ENCODE peak calls at places on chromosome 14, in six cellular contexts. Q, Y, I, H, B and D are unnamed samples. For H3K4me1, the result is how much of the 10 kb centered on the place peaks cover.

GRCh38 chr14:22560638-22561365 is 28.2 kb downstream of the DAD1 start:
- DNase-seq in I (no peak), Y (no peak), Q (peak), B (no peak), H (no peak), D (no peak)

GRCh38 chr14:102516531-102517411 is 7.2 kb upstream of the ANKRD9 start:
- DNase-seq in Q (peak), B (peak), I (peak), H (no peak), Y (peak), D (no peak)

GRCh38 chr14:104219731-104220224 is 81.4 kb downstream of the KIF26A start:
- DNase-seq in B (no peak), Y (no peak), H (no peak), I (peak), Q (no peak), D (no peak)

GRCh38 chr14:76293923-76294322 is 82.0 kb upstream of the ESRRB start:
- DNase-seq in Q (no peak), Y (no peak), B (no peak), I (no peak), H (no peak), D (peak)

GRCh38 chr14:81772391-81772790 is 238.7 kb upstream of the SEL1L start:
- DNase-seq in I (no peak), H (no peak), B (no peak), Y (no peak), Q (no peak), D (no peak)

GRCh38 chr14:104567141-104567956 is 12.2 kb upstream of the C14orf180 start:
- DNase-seq in I (no peak), B (no peak), H (no peak), Q (no peak), Y (no peak), D (no peak)

GRCh38 chr14:55968741-55969140 is 149.5 kb upstream of the PELI2 start:
- DNase-seq in I (no peak), Q (no peak), H (no peak), Y (no peak), B (no peak), D (no peak)

GRCh38 chr14:103613517-103613916 is 15.5 kb upstream of the KLC1 start:
- DNase-seq in I (no peak), Y (no peak), B (no peak), Q (no peak), H (no peak), D (no peak)

GRCh38 chr14:60161176-60162107 is 3.8 kb downstream of the DHRS7 start:
- DNase-seq in I (no peak), Y (no peak), B (no peak), H (no peak), Q (no peak), D (no peak)

GRCh38 chr14:85528080-85528881 is 1.7 kb upstream of the FLRT2 start:
- DNase-seq in Y (no peak), B (peak), Q (no peak), I (peak), H (no peak), D (no peak)

GRCh38 chr14:74463697-74464096 is 29.4 kb downstream of the NPC2 start:
- DNase-seq in Q (no peak), B (no peak), H (no peak), I (no peak), Y (no peak), D (no peak)

GRCh38 chr14:90886297-90886830 is 70.1 kb upstream of the TTC7B start:
- DNase-seq in H (no peak), Q (no peak), Y (no peak), B (no peak), I (no peak), D (no peak)

GRCh38 chr14:22221508-22221907 is 367.5 kb downstream of the DAD1 start:
- DNase-seq in B (peak), I (no peak), Q (peak), Y (no peak), H (no peak), D (no peak)

GRCh38 chr14:36365766-36366165 is 45.3 kb upstream of the MBIP start:
- DNase-seq in Y (no peak), H (no peak), B (no peak), I (no peak), Q (no peak), D (no peak)

GRCh38 chr14:21024668-21025373 is at the start of gene NDRG2:
- DNase-seq in I (peak), Y (peak), H (no peak), B (no peak), Q (peak), D (no peak)

GRCh38 chr14:74257078-74257987 is 18.1 kb downstream of the VSX2 start:
- DNase-seq in Y (peak), Q (peak), I (peak), B (no peak), H (no peak), D (no peak)

GRCh38 chr14:52918486-52918885 is 32.4 kb downstream of the FERMT2 start:
- DNase-seq in B (peak), H (no peak), Q (peak), I (no peak), Y (no peak), D (no peak)

GRCh38 chr14:37198273-37198598 is 499 bp downstream of the MIPOL1 start:
- DNase-seq in Q (no peak), B (no peak), H (no peak), I (no peak), Y (no peak), D (no peak)

GRCh38 chr14:27050195-27050594 is 452.4 kb upstream of the NOVA1 start:
- DNase-seq in I (no peak), B (no peak), Q (no peak), Y (no peak), H (no peak), D (no peak)

GRCh38 chr14:31994391-31995033 is 82.6 kb upstream of the ARHGAP5 start:
- DNase-seq in I (no peak), H (no peak), B (no peak), Y (no peak), Q (no peak), D (no peak)

GRCh38 chr14:37122288-37122687 is 50.1 kb downstream of the SLC25A21 start:
- DNase-seq in H (no peak), B (peak), I (no peak), Q (no peak), Y (no peak), D (no peak)

GRCh38 chr14:79037114-79037513 is 866.9 kb downstream of the NRXN3 start:
- DNase-seq in H (no peak), Q (no peak), B (no peak), I (no peak), Y (no peak), D (no peak)

GRCh38 chr14:104427126-104427851 is 152.3 kb upstream of the C14orf180 start:
- DNase-seq in Q (no peak), Y (no peak), B (no peak), I (peak), H (no peak), D (no peak)

GRCh38 chr14:39680777-39681176 is 248.5 kb upstream of the FBXO33 start:
- DNase-seq in H (no peak), Q (no peak), Y (no peak), I (no peak), B (no peak), D (no peak)

GRCh38 chr14:20247651-20248246 is 8.7 kb downstream of the OR11H4 start:
- DNase-seq in H (no peak), Y (no peak), B (peak), Q (no peak), I (no peak), D (no peak)

GRCh38 chr14:64035143-64035542 is 182.3 kb downstream of the SYNE2 start:
- DNase-seq in Q (no peak), Y (no peak), I (no peak), B (no peak), H (no peak), D (no peak)

GRCh38 chr14:101511620-101512395 is 49.5 kb upstream of the DIO3 start:
- DNase-seq in Q (no peak), H (no peak), I (no peak), Y (no peak), B (no peak), D (no peak)

GRCh38 chr14:92867246-92867925 is 55.6 kb upstream of the CHGA start:
- DNase-seq in Y (no peak), H (no peak), Q (no peak), B (no peak), I (no peak), D (no peak)

DNA sequence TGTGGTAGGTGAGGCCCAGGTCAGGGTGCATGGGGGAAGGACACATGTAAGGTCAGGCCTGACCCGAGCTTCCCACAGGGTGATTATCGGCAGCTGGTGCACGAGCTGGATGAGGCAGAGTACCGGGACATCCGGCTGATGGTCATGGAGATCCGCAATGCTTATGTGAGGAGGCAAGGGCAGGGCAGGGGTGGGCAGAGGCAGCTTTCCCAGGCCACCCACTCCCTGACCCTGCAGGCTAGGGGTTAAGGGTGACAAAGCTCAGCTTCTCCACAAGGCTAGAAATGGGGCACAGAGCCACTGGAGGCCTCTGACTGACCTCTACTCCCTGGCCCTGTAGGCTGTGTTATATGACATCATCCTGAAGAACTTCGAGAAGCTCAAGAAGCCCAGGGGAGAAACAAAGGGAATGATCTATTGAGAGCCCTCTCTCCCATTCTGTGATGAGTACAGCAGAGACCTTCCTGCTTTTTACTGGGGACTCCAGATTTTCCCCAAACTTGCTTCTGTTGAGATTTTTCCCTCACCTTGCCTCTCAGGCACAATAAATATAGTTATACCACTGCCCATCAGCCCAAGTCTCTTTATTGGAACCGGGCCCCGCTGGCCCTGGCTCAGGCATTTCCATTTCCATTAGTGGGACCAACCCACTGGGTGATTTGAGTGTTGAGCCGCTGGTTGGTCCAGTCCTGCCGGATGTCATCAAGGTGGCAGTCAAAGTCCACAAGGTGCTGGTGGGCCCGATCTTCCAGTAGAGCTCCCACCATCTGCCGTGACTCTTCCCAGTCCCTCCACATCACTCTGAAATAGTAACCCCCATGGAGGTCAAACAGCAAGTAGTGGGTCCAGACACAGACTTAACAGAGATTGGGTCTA is 2.6 kb downstream of the PSME1 start:
- DNase-seq in Q (no peak), H (no peak), Y (no peak), I (no peak), B (no peak), D (no peak)
- H3K4me1 ChIP-seq in Q (under half), H (under half), Y (under half), I (under half), B (under half), D (half or more)

DNA sequence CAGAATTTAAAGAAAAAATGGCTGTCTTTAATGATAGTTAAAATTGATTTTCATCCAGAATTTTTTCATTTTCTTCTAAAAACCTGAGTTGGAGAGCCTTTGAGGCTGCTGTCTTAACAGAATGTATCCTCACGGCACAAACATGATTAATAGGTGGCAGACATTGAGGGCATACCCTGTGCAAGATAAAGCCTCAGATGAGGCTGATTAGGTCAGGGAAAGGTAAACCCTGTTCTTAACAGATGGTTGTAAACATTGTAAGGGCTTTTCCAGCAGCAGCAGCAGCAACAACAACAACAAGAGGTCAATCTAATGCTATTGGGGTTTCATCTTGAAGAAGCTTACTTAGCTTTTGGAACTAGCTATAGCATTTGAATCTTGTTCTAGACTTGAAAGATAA is 17.4 kb downstream of the GNG2 start:
- DNase-seq in Q (no peak), H (no peak), I (no peak), B (no peak), Y (no peak), D (no peak)
- H3K4me1 ChIP-seq in Q (under half), H (under half), I (under half), B (under half), Y (under half), D (under half)

GRCh38 chr14:68968721-68969120 is 10.4 kb downstream of the ACTN1 start:
- DNase-seq in I (no peak), Q (no peak), Y (no peak), B (no peak), H (no peak), D (no peak)
- H3K4me1 ChIP-seq in I (half or more), Q (under half), Y (half or more), B (half or more), H (half or more), D (half or more)

DNA sequence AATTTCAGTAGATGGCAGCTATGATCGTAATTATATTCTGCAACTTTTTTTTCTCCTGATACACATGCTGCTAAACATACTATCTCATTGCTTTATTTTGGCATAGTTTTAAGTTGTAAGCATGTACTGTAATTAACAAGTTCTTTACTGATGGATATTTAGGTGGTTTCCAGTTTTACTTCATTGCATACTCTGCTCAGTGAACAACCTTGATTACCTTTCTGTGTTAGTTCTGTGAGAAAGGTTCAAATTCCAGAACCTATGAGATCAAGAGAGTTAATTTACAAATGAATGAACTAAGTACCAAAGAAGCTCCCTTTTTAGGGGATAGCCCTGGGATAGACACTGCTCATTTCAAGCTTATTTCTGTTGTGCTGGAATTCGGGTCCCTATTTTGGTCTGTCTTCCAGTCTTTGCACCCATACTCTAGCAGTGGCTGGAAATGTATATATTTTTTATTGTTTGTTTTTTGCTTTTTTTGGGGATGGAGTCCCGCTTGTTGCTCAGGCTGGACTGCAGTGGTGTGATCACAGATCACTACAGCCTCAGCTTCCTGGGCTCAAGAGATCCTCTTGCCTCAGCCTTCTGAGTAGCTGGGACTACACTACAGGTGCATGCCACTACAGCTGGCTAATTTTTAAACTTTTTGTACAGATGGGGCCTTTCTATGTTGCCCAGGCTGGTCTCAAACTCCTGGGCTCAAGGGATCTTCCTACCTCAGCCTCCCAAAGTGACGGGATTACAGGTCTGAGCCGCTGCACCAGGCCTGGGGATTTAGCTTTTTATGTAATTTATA is 10.6 kb downstream of the PAPOLA start:
- DNase-seq in I (no peak), Y (no peak), B (peak), Q (no peak), H (no peak), D (no peak)
- H3K4me1 ChIP-seq in I (under half), Y (under half), B (under half), Q (half or more), H (under half), D (half or more)

GRCh38 chr14:61341275-61342210 is 20.2 kb downstream of the PRKCH start:
- DNase-seq in H (no peak), B (peak), Q (no peak), Y (no peak), I (no peak), D (no peak)
- H3K4me1 ChIP-seq in H (under half), B (under half), Q (half or more), Y (under half), I (half or more), D (half or more)

DNA sequence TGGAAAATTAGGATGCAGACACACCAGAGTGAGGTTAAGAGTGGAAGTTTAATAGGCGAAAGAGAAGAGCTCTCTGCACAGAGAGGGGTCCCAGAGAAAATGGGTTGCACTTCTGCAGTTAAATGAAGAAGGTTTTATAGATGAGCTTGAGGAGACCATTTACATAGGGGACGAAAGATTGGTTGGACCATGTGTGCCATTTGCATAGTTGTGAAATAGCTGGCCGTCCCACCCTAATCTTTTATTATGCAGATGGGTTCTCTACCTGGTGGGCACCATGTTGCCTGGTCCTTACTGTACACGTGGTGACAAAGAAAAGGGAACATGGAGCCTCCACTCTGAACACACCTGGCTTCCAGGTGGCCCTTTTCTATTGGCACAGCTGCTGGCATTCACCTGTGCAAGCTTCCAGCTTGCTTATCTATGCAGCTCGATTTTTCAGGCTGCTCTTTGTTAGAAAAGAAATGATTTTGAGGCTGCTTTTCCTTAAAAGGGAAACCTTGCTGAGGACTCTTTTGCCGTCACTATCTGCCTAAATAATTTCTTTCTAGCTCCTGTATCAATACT is 67.1 kb upstream of the SRSF5 start:
- DNase-seq in B (no peak), H (no peak), Y (no peak), Q (no peak), I (no peak), D (no peak)
- H3K4me1 ChIP-seq in B (under half), H (under half), Y (half or more), Q (under half), I (half or more), D (under half)

DNA sequence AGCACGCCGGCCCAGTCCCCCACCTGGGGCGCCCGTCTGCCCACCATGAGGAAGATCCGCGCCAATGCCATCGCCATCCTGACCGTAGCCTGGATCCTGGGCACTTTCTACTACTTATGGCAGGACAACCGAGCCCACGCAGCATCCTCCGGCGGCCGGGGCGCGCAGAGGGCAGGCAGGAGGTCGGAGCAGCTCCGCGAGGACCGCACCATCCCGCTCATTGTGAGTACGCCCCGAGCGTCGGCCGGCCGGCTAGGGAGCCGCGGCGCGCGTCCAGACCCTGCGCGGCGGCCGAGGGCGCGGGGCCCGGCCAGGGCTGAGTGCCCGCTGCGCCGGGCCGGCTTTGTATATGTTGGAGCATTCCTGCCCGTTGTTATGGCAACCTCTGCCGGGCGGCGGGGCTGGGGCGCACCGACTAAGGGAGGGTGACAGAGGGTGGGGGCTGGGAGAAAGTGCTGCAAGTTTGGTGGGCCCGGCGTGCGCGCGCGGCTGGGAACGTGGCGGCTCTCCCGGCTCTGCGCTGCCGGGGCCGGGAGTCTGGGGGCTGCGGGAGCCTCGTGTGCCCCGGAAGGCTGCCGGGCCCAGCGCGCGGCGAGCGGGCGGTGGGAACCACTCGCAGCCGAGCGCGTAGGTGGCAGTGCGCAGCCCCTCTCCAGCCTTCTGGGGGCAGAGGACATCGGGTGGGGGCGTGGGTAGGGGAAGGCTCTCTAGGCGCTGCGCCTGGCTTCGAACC is 454 bp downstream of the GALNT16 start:
- DNase-seq in H (no peak), I (no peak), Q (no peak), Y (peak), B (peak), D (no peak)
- H3K4me1 ChIP-seq in H (under half), I (under half), Q (under half), Y (under half), B (under half), D (under half)

DNA sequence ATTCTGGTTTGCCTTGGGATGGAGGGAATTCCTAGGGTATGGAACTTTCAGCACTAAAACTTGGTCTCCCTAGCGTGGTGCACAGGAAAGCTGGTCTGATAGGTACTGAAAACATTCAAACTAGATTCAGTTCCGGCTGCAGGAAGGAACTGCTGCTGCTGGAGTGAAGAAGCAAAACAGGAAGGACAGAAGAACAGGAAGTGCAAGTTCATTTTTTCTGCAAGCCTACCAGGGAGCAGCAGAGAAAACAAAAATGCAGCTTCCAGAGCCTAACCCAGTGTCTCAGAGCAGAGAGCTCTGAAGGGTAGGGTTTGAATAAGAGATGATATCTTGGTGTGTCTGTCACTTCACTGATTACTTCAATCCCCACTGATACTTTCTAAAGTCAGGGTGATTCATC is 165.2 kb downstream of the VRK1 start:
- DNase-seq in I (no peak), H (no peak), Q (peak), B (no peak), Y (no peak), D (peak)
- H3K4me1 ChIP-seq in I (under half), H (under half), Q (under half), B (under half), Y (under half), D (under half)